ENCODE peak calls at places on chromosomes 5 and 9, in five cellular contexts. V is neuronal stem cell, Y is IMR-90, T is mesendoderm, P is H9. G is an unnamed sample. For H3K4me1, the result is how much of the 10 kb centered on the place peaks cover.

GRCh38 chr5:98816574-98817222 is 43.2 kb downstream of the RGMB start:
- DNase-seq in V (no peak), Y (no peak), T (no peak), P (no peak), G (no peak)

GRCh38 chr9:121637441-121638222 is 13.8 kb upstream of the DAB2IP start:
- DNase-seq in V (no peak), Y (peak), T (no peak), P (no peak), G (peak)

GRCh38 chr5:157558681-157559080 is 16.9 kb downstream of the ADAM19 start:
- DNase-seq in V (no peak), Y (no peak), T (peak), P (no peak), G (no peak)

GRCh38 chr5:74042559-74043357 is 416.8 kb downstream of the ARHGEF28 start:
- DNase-seq in V (no peak), Y (peak), T (peak), P (no peak), G (peak)

GRCh38 chr5:111119856-111120255 is 27.7 kb downstream of the WDR36 start:
- DNase-seq in V (no peak), Y (no peak), T (no peak), P (no peak), G (no peak)

GRCh38 chr9:129141066-129142041 is 30.1 kb downstream of the PTPA start:
- DNase-seq in V (no peak), Y (peak), T (no peak), P (peak), G (peak)

GRCh38 chr9:89660286-89660685 is 55.5 kb downstream of the GADD45G start:
- DNase-seq in V (no peak), Y (no peak), T (no peak), P (no peak), G (no peak)

GRCh38 chr9:19028835-19029451 is 4.1 kb downstream of the SAXO1 start:
- DNase-seq in V (peak), Y (peak), T (peak), P (peak), G (peak)

GRCh38 chr9:81370650-81371049 is 318.7 kb downstream of the TLE1 start:
- DNase-seq in V (no peak), Y (no peak), T (no peak), P (no peak), G (no peak)

GRCh38 chr9:89278997-89279739 is 31.8 kb upstream of the CKS2 start:
- DNase-seq in V (peak), Y (peak), T (peak), P (no peak), G (peak)

GRCh38 chr9:111711548-111711947 is 50.1 kb downstream of the GNG10 start:
- DNase-seq in V (no peak), Y (no peak), T (no peak), P (no peak), G (no peak)

GRCh38 chr5:134500699-134501430 is 24.6 kb upstream of the JADE2 start:
- DNase-seq in V (no peak), Y (peak), T (no peak), P (no peak), G (no peak)

GRCh38 chr5:13946111-13946510 is 1.6 kb upstream of the DNAH5 start:
- DNase-seq in V (no peak), Y (peak), T (peak), P (no peak), G (no peak)

GRCh38 chr5:101679816-101680215 is 616.3 kb downstream of the SLCO4C1 start:
- DNase-seq in V (no peak), Y (no peak), T (peak), P (no peak), G (peak)

GRCh38 chr5:57532513-57533497 is 50.2 kb upstream of the ACTBL2 start:
- DNase-seq in V (no peak), Y (peak), T (peak), P (no peak), G (peak)

GRCh38 chr9:133768859-133769510 is 30.8 kb upstream of the SARDH start:
- DNase-seq in V (no peak), Y (no peak), T (peak), P (peak), G (no peak)

GRCh38 chr9:118928723-118929122 is 440.5 kb downstream of the BRINP1 start:
- DNase-seq in V (peak), Y (no peak), T (peak), P (peak), G (no peak)

GRCh38 chr9:130980526-130980925 is 28.4 kb upstream of the LAMC3 start:
- DNase-seq in V (no peak), Y (no peak), T (no peak), P (no peak), G (no peak)

GRCh38 chr5:39238366-39239105 is 19.2 kb upstream of the FYB1 start:
- DNase-seq in V (no peak), Y (no peak), T (no peak), P (no peak), G (no peak)

GRCh38 chr9:22374021-22374420 is 72.6 kb upstream of the DMRTA1 start:
- DNase-seq in V (no peak), Y (no peak), T (peak), P (no peak), G (no peak)

GRCh38 chr5:91983869-91984268 is 600.8 kb upstream of the ARRDC3 start:
- DNase-seq in V (no peak), Y (peak), T (no peak), P (no peak), G (no peak)

GRCh38 chr5:176851871-176852270 is 41.5 kb downstream of the UNC5A start:
- DNase-seq in V (no peak), Y (no peak), T (no peak), P (no peak), G (no peak)

GRCh38 chr5:65986050-65986451 is 59.7 kb downstream of the ERBIN start:
- DNase-seq in V (no peak), Y (peak), T (no peak), P (no peak), G (peak)

GRCh38 chr9:68685770-68686169 is 19.3 kb upstream of the PIP5K1B start:
- DNase-seq in V (no peak), Y (no peak), T (peak), P (peak), G (no peak)

GRCh38 chr5:159910843-159911229 is 5.4 kb upstream of the ADRA1B start:
- DNase-seq in V (no peak), Y (no peak), T (no peak), P (no peak), G (no peak)

GRCh38 chr5:51388488-51389325 is 5.5 kb downstream of the ISL1 start:
- DNase-seq in V (no peak), Y (no peak), T (peak), P (no peak), G (peak)

GRCh38 chr9:69857131-69857530 is 36.5 kb downstream of the CFAP95 start:
- DNase-seq in V (no peak), Y (peak), T (no peak), P (no peak), G (no peak)

GRCh38 chr9:91536211-91536691 is 112.6 kb upstream of the NFIL3 start:
- DNase-seq in V (no peak), Y (peak), T (peak), P (no peak), G (peak)
- H3K23ac ChIP-seq in V (no peak), Y (peak), T (no peak), P (no peak), G (no peak)

GRCh38 chr9:6845128-6845826 is 87.5 kb downstream of the KDM4C start:
- DNase-seq in V (no peak), Y (no peak), T (no peak), P (no peak), G (no peak)
- H2BK5ac ChIP-seq in V (no peak), Y (no peak), T (no peak), P (no peak), G (no peak)

GRCh38 chr9:124843635-124844034 is 9.6 kb upstream of the WDR38 start:
- DNase-seq in V (no peak), Y (no peak), T (no peak), P (no peak), G (no peak)

GRCh38 chr9:124841422-124841821 is 11.8 kb upstream of the WDR38 start:
- DNase-seq in V (no peak), Y (no peak), T (no peak), P (no peak), G (no peak)

GRCh38 chr9:124840300-124840833 is 12.9 kb upstream of the WDR38 start:
- DNase-seq in V (no peak), Y (no peak), T (no peak), P (no peak), G (no peak)

GRCh38 chr9:124839612-124840299 is 13.5 kb upstream of the WDR38 start:
- DNase-seq in V (no peak), Y (peak), T (peak), P (peak), G (peak)

GRCh38 chr9:124844291-124844690 is 9.0 kb upstream of the WDR38 start:
- DNase-seq in V (no peak), Y (no peak), T (no peak), P (no peak), G (no peak)
- H3K4me1 ChIP-seq in V (under half), Y (under half), T (under half), P (under half), G (under half)

DNA sequence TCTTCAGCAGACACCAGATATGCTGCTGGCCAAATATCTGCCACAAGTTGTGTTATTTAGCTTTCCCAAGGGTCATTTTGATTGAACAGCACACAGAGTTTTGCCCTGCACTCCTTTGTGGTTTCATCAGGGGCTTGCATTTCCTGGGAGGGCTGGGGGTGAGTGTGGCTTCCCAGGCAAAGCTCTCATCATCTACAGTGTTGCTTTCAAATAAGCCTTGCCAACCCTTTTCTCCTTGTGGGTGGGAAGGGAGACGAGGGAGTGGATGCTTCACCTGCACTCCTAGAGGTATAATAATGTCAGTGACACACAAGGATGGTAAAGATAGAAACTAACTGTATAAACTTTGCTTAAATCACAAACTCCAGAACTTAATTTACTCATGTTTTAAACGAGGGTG is 107.0 kb downstream of the MARCHF11 start:
- DNase-seq in V (no peak), Y (no peak), T (no peak), P (no peak), G (no peak)
- H3K23ac ChIP-seq in V (no peak), Y (no peak), T (no peak), P (no peak), G (no peak)

GRCh38 chr5:1413611-1414241 is 31.5 kb downstream of the SLC6A3 start:
- DNase-seq in V (no peak), Y (no peak), T (no peak), P (no peak), G (no peak)

GRCh38 chr5:1412163-1412562 is 33.1 kb downstream of the SLC6A3 start:
- DNase-seq in V (no peak), Y (no peak), T (no peak), P (no peak), G (no peak)

GRCh38 chr5:1414311-1415058 is 30.8 kb downstream of the SLC6A3 start:
- DNase-seq in V (no peak), Y (no peak), T (no peak), P (no peak), G (no peak)

GRCh38 chr5:1412621-1413020 is 32.6 kb downstream of the SLC6A3 start:
- DNase-seq in V (no peak), Y (no peak), T (no peak), P (no peak), G (no peak)

GRCh38 chr5:1413211-1413610 is 32.0 kb downstream of the SLC6A3 start:
- DNase-seq in V (no peak), Y (no peak), T (no peak), P (no peak), G (no peak)
- H2BK5ac ChIP-seq in V (no peak), Y (no peak), T (no peak), P (no peak), G (no peak)

GRCh38 chr5:171953860-171954701 is 52.4 kb downstream of the FBXW11 start:
- DNase-seq in V (no peak), Y (peak), T (peak), P (no peak), G (peak)

GRCh38 chr5:171955761-171956160 is 50.7 kb downstream of the FBXW11 start:
- DNase-seq in V (no peak), Y (no peak), T (no peak), P (no peak), G (no peak)

GRCh38 chr5:171956314-171956713 is 50.1 kb downstream of the FBXW11 start:
- DNase-seq in V (no peak), Y (no peak), T (no peak), P (no peak), G (no peak)

GRCh38 chr5:171956870-171957501 is 49.5 kb downstream of the FBXW11 start:
- DNase-seq in V (no peak), Y (no peak), T (no peak), P (no peak), G (no peak)

GRCh38 chr5:171954721-171955120 is 51.7 kb downstream of the FBXW11 start:
- DNase-seq in V (no peak), Y (peak), T (no peak), P (no peak), G (peak)
- H3K4me1 ChIP-seq in V (under half), Y (under half), T (under half), P (under half), G (under half)

DNA sequence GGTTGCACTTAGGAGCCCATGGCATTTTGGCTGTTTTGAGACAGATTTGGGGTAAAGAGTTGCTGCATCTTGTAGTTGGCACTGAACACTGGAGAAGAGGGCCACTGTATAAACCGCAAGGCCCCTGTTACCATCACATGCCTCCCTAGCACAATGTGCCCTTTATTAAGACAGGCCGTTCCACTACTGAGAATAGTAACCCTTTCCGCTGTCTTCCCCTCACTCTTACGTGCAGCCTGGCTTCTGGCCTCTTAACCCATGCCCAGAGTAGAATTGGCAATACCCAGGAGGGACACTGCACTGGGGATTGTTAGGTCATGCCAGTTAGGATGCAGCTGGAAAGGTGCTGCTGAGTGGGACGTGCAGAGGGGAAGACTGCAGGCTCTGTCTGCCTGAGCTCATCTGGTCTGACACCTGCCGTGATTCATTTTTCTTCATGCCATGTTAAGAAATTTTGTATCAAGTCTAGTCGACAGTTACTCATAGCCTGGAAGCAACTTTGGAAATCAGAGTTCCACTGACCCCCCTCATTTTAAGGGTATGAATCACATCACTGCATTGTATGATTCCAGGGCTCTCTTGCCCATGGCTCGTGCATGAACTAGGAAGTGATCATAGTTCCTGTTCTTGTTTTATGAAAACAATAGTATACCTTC is 146.9 kb upstream of the DMRT1 start:
- DNase-seq in V (no peak), Y (peak), T (no peak), P (no peak), G (peak)
- H3K23ac ChIP-seq in V (no peak), Y (peak), T (no peak), P (no peak), G (peak)

GRCh38 chr5:9619331-9620092 is 10.6 kb downstream of the TAS2R1 start:
- DNase-seq in V (no peak), Y (no peak), T (no peak), P (no peak), G (no peak)
- H2BK5ac ChIP-seq in V (no peak), Y (no peak), T (no peak), P (no peak), G (no peak)

G was measured in mesenchymal stem cell.